ENCODE peak calls at places on chromosomes 4 and X, in eight cellular contexts. One of them, this sample, is unnamed. For H3K4me1, the result is how much of the 10 kb centered on the place peaks cover.

GRCh38 chrX:71870337-71871098 is 40.1 kb upstream of the NHSL2 start:
- DNase-seq in left lung: no peak
- DNase-seq in neuronal stem cell: peak
- DNase-seq in mesendoderm: peak
- DNase-seq in CD8-positive, alpha-beta T cell: no peak
- DNase-seq in mucosa of descending colon: no peak
- DNase-seq in left ventricle myocardium inferior: no peak
- DNase-seq in thoracic aorta: no peak
- DNase-seq in this sample: peak

GRCh38 chr4:121765941-121766538 is 1.1 kb upstream of the SMIM43 start:
- DNase-seq in left ventricle myocardium inferior: no peak
- DNase-seq in left lung: no peak
- DNase-seq in thoracic aorta: no peak
- DNase-seq in neuronal stem cell: no peak
- DNase-seq in mucosa of descending colon: no peak
- DNase-seq in mesendoderm: peak
- DNase-seq in CD8-positive, alpha-beta T cell: no peak
- DNase-seq in this sample: peak

GRCh38 chrX:30875957-30876356 is 13.1 kb downstream of the TAB3 start:
- DNase-seq in thoracic aorta: no peak
- DNase-seq in left lung: no peak
- DNase-seq in mucosa of descending colon: no peak
- DNase-seq in mesendoderm: no peak
- DNase-seq in neuronal stem cell: no peak
- DNase-seq in left ventricle myocardium inferior: no peak
- DNase-seq in CD8-positive, alpha-beta T cell: no peak
- DNase-seq in this sample: peak

GRCh38 chrX:3811331-3812311 is 98.2 kb upstream of the PRKX start:
- DNase-seq in CD8-positive, alpha-beta T cell: peak
- DNase-seq in mucosa of descending colon: peak
- DNase-seq in left ventricle myocardium inferior: no peak
- DNase-seq in neuronal stem cell: no peak
- DNase-seq in left lung: no peak
- DNase-seq in thoracic aorta: no peak
- DNase-seq in mesendoderm: no peak
- DNase-seq in this sample: peak

GRCh38 chr4:172809319-172809718 is 359.3 kb upstream of the GALNT7 start:
- DNase-seq in left ventricle myocardium inferior: no peak
- DNase-seq in mucosa of descending colon: no peak
- DNase-seq in neuronal stem cell: peak
- DNase-seq in thoracic aorta: no peak
- DNase-seq in CD8-positive, alpha-beta T cell: no peak
- DNase-seq in left lung: no peak
- DNase-seq in mesendoderm: peak
- DNase-seq in this sample: peak

GRCh38 chr4:131296192-131296591 is 1852.9 kb upstream of the PCDH10 start:
- DNase-seq in mesendoderm: no peak
- DNase-seq in CD8-positive, alpha-beta T cell: no peak
- DNase-seq in left lung: no peak
- DNase-seq in left ventricle myocardium inferior: no peak
- DNase-seq in thoracic aorta: no peak
- DNase-seq in neuronal stem cell: no peak
- DNase-seq in mucosa of descending colon: no peak
- DNase-seq in this sample: no peak

GRCh38 chr4:5691491-5692132 is 16.7 kb downstream of the EVC2 start:
- DNase-seq in thoracic aorta: no peak
- DNase-seq in CD8-positive, alpha-beta T cell: no peak
- DNase-seq in left ventricle myocardium inferior: no peak
- DNase-seq in left lung: no peak
- DNase-seq in mucosa of descending colon: no peak
- DNase-seq in mesendoderm: no peak
- DNase-seq in neuronal stem cell: no peak
- DNase-seq in this sample: no peak

GRCh38 chr4:163523791-163524365 is 29.4 kb downstream of the TMA16 start:
- DNase-seq in mucosa of descending colon: no peak
- DNase-seq in left lung: no peak
- DNase-seq in left ventricle myocardium inferior: no peak
- DNase-seq in CD8-positive, alpha-beta T cell: no peak
- DNase-seq in mesendoderm: no peak
- DNase-seq in neuronal stem cell: no peak
- DNase-seq in thoracic aorta: no peak
- DNase-seq in this sample: no peak

GRCh38 chrX:48695524-48695875 is 1.0 kb upstream of the SUV39H1 start:
- DNase-seq in mucosa of descending colon: no peak
- DNase-seq in thoracic aorta: no peak
- DNase-seq in CD8-positive, alpha-beta T cell: no peak
- DNase-seq in left lung: no peak
- DNase-seq in mesendoderm: no peak
- DNase-seq in neuronal stem cell: no peak
- DNase-seq in left ventricle myocardium inferior: no peak
- DNase-seq in this sample: no peak

GRCh38 chrX:134623293-134624045 is 34.8 kb downstream of the PLAC1 start:
- DNase-seq in mesendoderm: no peak
- DNase-seq in left lung: no peak
- DNase-seq in thoracic aorta: no peak
- DNase-seq in CD8-positive, alpha-beta T cell: no peak
- DNase-seq in left ventricle myocardium inferior: no peak
- DNase-seq in mucosa of descending colon: no peak
- DNase-seq in neuronal stem cell: no peak
- DNase-seq in this sample: peak

GRCh38 chrX:72685810-72686465 is 28.2 kb downstream of the PHKA1 start:
- DNase-seq in left lung: no peak
- DNase-seq in CD8-positive, alpha-beta T cell: no peak
- DNase-seq in mucosa of descending colon: peak
- DNase-seq in left ventricle myocardium inferior: no peak
- DNase-seq in neuronal stem cell: no peak
- DNase-seq in thoracic aorta: no peak
- DNase-seq in mesendoderm: no peak
- DNase-seq in this sample: no peak

GRCh38 chr4:89657931-89658700 is 178.8 kb downstream of the SNCA start:
- DNase-seq in left ventricle myocardium inferior: no peak
- DNase-seq in mesendoderm: peak
- DNase-seq in mucosa of descending colon: no peak
- DNase-seq in left lung: no peak
- DNase-seq in thoracic aorta: no peak
- DNase-seq in neuronal stem cell: no peak
- DNase-seq in CD8-positive, alpha-beta T cell: no peak
- DNase-seq in this sample: peak

GRCh38 chrX:129723511-129723910 is 15.3 kb upstream of the XPNPEP2 start:
- DNase-seq in neuronal stem cell: no peak
- DNase-seq in thoracic aorta: no peak
- DNase-seq in CD8-positive, alpha-beta T cell: no peak
- DNase-seq in mesendoderm: no peak
- DNase-seq in left lung: no peak
- DNase-seq in left ventricle myocardium inferior: no peak
- DNase-seq in mucosa of descending colon: no peak
- DNase-seq in this sample: no peak

GRCh38 chr4:60683953-60684352 is 516.2 kb upstream of the ADGRL3 start:
- DNase-seq in mesendoderm: no peak
- DNase-seq in neuronal stem cell: no peak
- DNase-seq in mucosa of descending colon: no peak
- DNase-seq in CD8-positive, alpha-beta T cell: no peak
- DNase-seq in thoracic aorta: peak
- DNase-seq in left ventricle myocardium inferior: no peak
- DNase-seq in left lung: no peak
- DNase-seq in this sample: peak

GRCh38 chr4:100422911-100423310 is 94.9 kb downstream of the EMCN start:
- DNase-seq in left lung: no peak
- DNase-seq in mesendoderm: no peak
- DNase-seq in mucosa of descending colon: no peak
- DNase-seq in thoracic aorta: no peak
- DNase-seq in CD8-positive, alpha-beta T cell: no peak
- DNase-seq in left ventricle myocardium inferior: no peak
- DNase-seq in neuronal stem cell: no peak
- DNase-seq in this sample: peak

GRCh38 chrX:15714529-15714928 is 23.5 kb upstream of the CA5B start:
- DNase-seq in mesendoderm: no peak
- DNase-seq in thoracic aorta: no peak
- DNase-seq in CD8-positive, alpha-beta T cell: no peak
- DNase-seq in neuronal stem cell: no peak
- DNase-seq in mucosa of descending colon: peak
- DNase-seq in left lung: no peak
- DNase-seq in left ventricle myocardium inferior: peak
- DNase-seq in this sample: no peak

GRCh38 chr4:127832585-127832984 is 48.1 kb upstream of the PLK4 start:
- DNase-seq in thoracic aorta: no peak
- DNase-seq in CD8-positive, alpha-beta T cell: no peak
- DNase-seq in left ventricle myocardium inferior: no peak
- DNase-seq in neuronal stem cell: no peak
- DNase-seq in mucosa of descending colon: no peak
- DNase-seq in mesendoderm: no peak
- DNase-seq in left lung: no peak
- DNase-seq in this sample: no peak

GRCh38 chr4:7964890-7965662 is 25.4 kb upstream of the AFAP1 start:
- DNase-seq in mucosa of descending colon: no peak
- DNase-seq in left ventricle myocardium inferior: peak
- DNase-seq in neuronal stem cell: no peak
- DNase-seq in thoracic aorta: no peak
- DNase-seq in mesendoderm: peak
- DNase-seq in CD8-positive, alpha-beta T cell: peak
- DNase-seq in left lung: peak
- DNase-seq in this sample: no peak

GRCh38 chr4:47160095-47160494 is 128.7 kb downstream of the GABRB1 start:
- DNase-seq in neuronal stem cell: no peak
- DNase-seq in mucosa of descending colon: no peak
- DNase-seq in left ventricle myocardium inferior: no peak
- DNase-seq in CD8-positive, alpha-beta T cell: no peak
- DNase-seq in thoracic aorta: no peak
- DNase-seq in left lung: no peak
- DNase-seq in mesendoderm: no peak
- DNase-seq in this sample: no peak

DNA sequence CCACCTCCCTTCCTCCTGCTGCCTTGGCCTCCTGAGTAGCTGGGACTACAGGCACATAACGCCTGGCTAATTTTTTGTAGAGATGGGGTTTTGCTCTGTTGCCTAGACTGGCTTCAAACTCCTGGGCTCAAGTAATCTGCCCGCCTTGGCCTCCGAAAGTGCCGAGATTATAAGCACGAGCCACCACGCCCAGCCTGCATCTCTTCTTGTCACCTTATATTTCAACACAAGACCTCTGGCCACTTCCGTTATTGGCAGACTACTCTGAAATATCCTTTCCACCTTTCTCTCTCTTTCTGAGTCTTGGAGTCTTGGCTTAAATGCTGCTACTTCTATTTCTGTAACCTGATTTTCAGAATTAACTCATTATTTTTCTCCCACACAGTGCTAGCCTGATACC is 5.6 kb downstream of the KIAA0232 start:
- DNase-seq in left ventricle myocardium inferior: no peak
- DNase-seq in mesendoderm: no peak
- DNase-seq in left lung: no peak
- DNase-seq in mucosa of descending colon: no peak
- DNase-seq in CD8-positive, alpha-beta T cell: no peak
- DNase-seq in neuronal stem cell: no peak
- DNase-seq in thoracic aorta: no peak
- DNase-seq in this sample: no peak
- H3K4me1 ChIP-seq in left ventricle myocardium inferior: half or more
- H3K4me1 ChIP-seq in mesendoderm: under half
- H3K4me1 ChIP-seq in left lung: under half
- H3K4me1 ChIP-seq in mucosa of descending colon: under half
- H3K4me1 ChIP-seq in CD8-positive, alpha-beta T cell: under half
- H3K4me1 ChIP-seq in neuronal stem cell: under half
- H3K4me1 ChIP-seq in thoracic aorta: half or more
- H3K4me1 ChIP-seq in this sample: under half

GRCh38 chr4:58761563-58761962 is 1651.4 kb upstream of the IGFBP7 start:
- DNase-seq in mucosa of descending colon: no peak
- DNase-seq in CD8-positive, alpha-beta T cell: no peak
- DNase-seq in neuronal stem cell: no peak
- DNase-seq in mesendoderm: no peak
- DNase-seq in thoracic aorta: no peak
- DNase-seq in left ventricle myocardium inferior: no peak
- DNase-seq in left lung: no peak
- DNase-seq in this sample: no peak
- H3K4me1 ChIP-seq in mucosa of descending colon: under half
- H3K4me1 ChIP-seq in CD8-positive, alpha-beta T cell: under half
- H3K4me1 ChIP-seq in neuronal stem cell: under half
- H3K4me1 ChIP-seq in mesendoderm: under half
- H3K4me1 ChIP-seq in thoracic aorta: under half
- H3K4me1 ChIP-seq in left ventricle myocardium inferior: under half
- H3K4me1 ChIP-seq in left lung: under half
- H3K4me1 ChIP-seq in this sample: under half

DNA sequence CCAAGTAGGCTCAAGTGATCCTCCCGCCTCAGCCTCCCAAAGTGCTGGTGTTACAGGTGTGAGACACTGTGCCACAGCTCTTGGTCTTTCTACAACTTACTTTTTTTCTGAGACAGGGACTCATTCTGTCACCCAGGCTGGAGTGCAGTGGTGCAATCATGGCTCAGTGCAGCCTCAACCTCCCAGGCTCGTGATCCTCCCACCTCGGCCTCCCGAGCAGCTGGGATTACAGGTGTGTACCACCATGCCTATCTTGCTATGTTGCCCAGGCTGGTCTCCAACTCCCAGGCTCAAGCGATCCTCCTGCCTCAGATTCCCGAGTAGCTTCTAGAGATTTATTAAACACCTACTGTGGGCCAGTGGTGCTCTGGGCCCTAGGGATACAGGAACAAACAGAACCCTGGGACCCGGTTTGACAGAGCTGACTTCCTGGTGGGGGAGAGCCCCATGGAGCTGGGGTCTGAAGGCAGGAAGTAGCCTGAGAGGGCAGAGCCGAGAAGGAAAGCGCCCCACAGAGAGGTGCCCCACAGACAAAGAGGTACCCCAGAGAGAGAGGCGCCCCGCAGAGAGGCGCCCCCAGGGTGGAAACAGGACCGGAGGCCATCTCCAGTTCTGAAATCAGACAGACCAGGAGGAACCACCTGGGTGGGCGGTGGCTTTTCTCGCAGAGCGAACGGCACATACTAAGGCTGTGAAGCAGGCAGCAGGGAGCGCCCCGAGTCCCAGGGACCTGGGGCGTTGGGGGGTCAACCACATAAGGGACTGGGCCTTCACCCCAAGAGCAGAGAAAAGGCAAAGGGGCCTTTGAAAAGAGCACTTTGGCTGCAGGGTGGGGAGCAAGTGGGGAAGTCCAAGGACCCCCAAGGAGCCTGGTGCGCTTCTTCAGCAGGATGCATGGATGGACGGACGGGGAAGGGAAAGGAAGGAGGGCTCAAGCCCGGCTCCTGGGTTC is 5.0 kb downstream of the IRAK1 start:
- DNase-seq in mucosa of descending colon: no peak
- DNase-seq in left ventricle myocardium inferior: no peak
- DNase-seq in left lung: no peak
- DNase-seq in thoracic aorta: no peak
- DNase-seq in mesendoderm: no peak
- DNase-seq in neuronal stem cell: no peak
- DNase-seq in CD8-positive, alpha-beta T cell: no peak
- DNase-seq in this sample: no peak
- H3K4me1 ChIP-seq in mucosa of descending colon: under half
- H3K4me1 ChIP-seq in left ventricle myocardium inferior: under half
- H3K4me1 ChIP-seq in left lung: under half
- H3K4me1 ChIP-seq in thoracic aorta: under half
- H3K4me1 ChIP-seq in mesendoderm: under half
- H3K4me1 ChIP-seq in neuronal stem cell: under half
- H3K4me1 ChIP-seq in CD8-positive, alpha-beta T cell: under half
- H3K4me1 ChIP-seq in this sample: under half

GRCh38 chr4:13126976-13127910 is 356.9 kb downstream of the RAB28 start:
- DNase-seq in neuronal stem cell: no peak
- DNase-seq in thoracic aorta: no peak
- DNase-seq in left lung: no peak
- DNase-seq in mucosa of descending colon: no peak
- DNase-seq in left ventricle myocardium inferior: no peak
- DNase-seq in mesendoderm: no peak
- DNase-seq in CD8-positive, alpha-beta T cell: no peak
- DNase-seq in this sample: peak
- H3K4me1 ChIP-seq in neuronal stem cell: under half
- H3K4me1 ChIP-seq in thoracic aorta: under half
- H3K4me1 ChIP-seq in left lung: under half
- H3K4me1 ChIP-seq in mucosa of descending colon: under half
- H3K4me1 ChIP-seq in left ventricle myocardium inferior: under half
- H3K4me1 ChIP-seq in mesendoderm: under half
- H3K4me1 ChIP-seq in CD8-positive, alpha-beta T cell: under half
- H3K4me1 ChIP-seq in this sample: under half

This sample was measured in cardiac muscle cell.